ENCODE peak calls at places on chromosomes 3 and 15, in five cellular contexts. M is COLO829; P is activated CD8-positive, alpha-beta memory T cell treated with anti-CD3 and anti-CD28 coated beads for 48 hours; D is HS-5; E is AG20443. T is an unnamed sample.

GRCh38 chr3:23829242-23829934 is 23.6 kb downstream of the UBE2E1 start:
- DNase-seq in P (no peak), M (no peak), E (no peak), D (no peak), T (no peak)

GRCh38 chr3:5226783-5227182 is 39.3 kb downstream of the EDEM1 start:
- DNase-seq in P (no peak), D (no peak), E (peak), M (no peak), T (no peak)

GRCh38 chr3:149026718-149027117 is 35.4 kb downstream of the GYG1 start:
- DNase-seq in M (no peak), D (no peak), P (no peak), E (no peak), T (no peak)

GRCh38 chr3:108538083-108538482 is 27.7 kb upstream of the MYH15 start:
- DNase-seq in M (no peak), P (no peak), D (no peak), E (no peak), T (no peak)

GRCh38 chr3:130857336-130858026 is 36.4 kb upstream of the ATP2C1 start:
- DNase-seq in M (no peak), E (no peak), D (no peak), P (no peak), T (no peak)

GRCh38 chr3:46892285-46893145 is 15.0 kb downstream of the PTH1R start:
- DNase-seq in M (peak), P (no peak), E (peak), D (peak), T (peak)

GRCh38 chr3:127805026-127805753 is 17.1 kb downstream of the MGLL start:
- DNase-seq in M (no peak), E (no peak), D (no peak), P (no peak), T (no peak)

GRCh38 chr3:190081387-190081786 is 39.3 kb downstream of the P3H2 start:
- DNase-seq in M (peak), P (no peak), D (no peak), E (no peak), T (no peak)

GRCh38 chr15:57924536-57924935 is 141.0 kb downstream of the ALDH1A2 start:
- DNase-seq in D (no peak), E (no peak), P (no peak), M (no peak), T (no peak)

GRCh38 chr15:25709437-25710159 is 153.5 kb downstream of the ATP10A start:
- DNase-seq in D (no peak), E (no peak), P (no peak), M (no peak), T (no peak)

GRCh38 chr3:116517308-116517707 is 72.0 kb upstream of the LSAMP start:
- DNase-seq in M (no peak), D (no peak), E (no peak), P (no peak), T (no peak)

GRCh38 chr3:186268616-186269448 is 93.2 kb downstream of the DGKG start:
- DNase-seq in E (peak), M (no peak), P (no peak), D (no peak), T (peak)

GRCh38 chr15:52681441-52681840 is 2.3 kb upstream of the ATOSA start:
- DNase-seq in E (no peak), P (no peak), M (no peak), D (no peak), T (no peak)

GRCh38 chr3:134073583-134073945 is 43.8 kb upstream of the SLCO2A1 start:
- DNase-seq in E (no peak), D (no peak), M (no peak), P (no peak), T (no peak)

T was measured in upper lobe of left lung.